ENCODE peak calls at places on chromosomes 2 and 18, in nine cellular contexts. One of them, this sample, is unnamed. For H3K4me1, the result is how much of the 10 kb centered on the place peaks cover.

GRCh38 chr2:219433666-219434467 is 776 bp upstream of the SPEG start:
- DNase-seq in adrenal gland: no peak
- DNase-seq in hepatocyte: no peak
- DNase-seq in psoas muscle: peak
- DNase-seq in kidney: no peak
- DNase-seq in colonic mucosa: no peak
- DNase-seq in sigmoid colon: peak
- DNase-seq in HCT116: peak
- DNase-seq in transverse colon: peak
- DNase-seq in this sample: peak

GRCh38 chr18:25962919-25963318 is 127.5 kb downstream of the SS18 start:
- DNase-seq in sigmoid colon: no peak
- DNase-seq in transverse colon: no peak
- DNase-seq in adrenal gland: no peak
- DNase-seq in psoas muscle: no peak
- DNase-seq in kidney: no peak
- DNase-seq in hepatocyte: no peak
- DNase-seq in HCT116: no peak
- DNase-seq in colonic mucosa: no peak
- DNase-seq in this sample: no peak

GRCh38 chr2:62175728-62176127 is 20.2 kb upstream of the B3GNT2 start:
- DNase-seq in HCT116: no peak
- DNase-seq in psoas muscle: no peak
- DNase-seq in kidney: no peak
- DNase-seq in colonic mucosa: no peak
- DNase-seq in transverse colon: no peak
- DNase-seq in adrenal gland: no peak
- DNase-seq in sigmoid colon: no peak
- DNase-seq in hepatocyte: no peak
- DNase-seq in this sample: no peak

GRCh38 chr2:116088246-116088645 is 1645.8 kb downstream of the DPP10 start:
- DNase-seq in transverse colon: no peak
- DNase-seq in colonic mucosa: no peak
- DNase-seq in psoas muscle: no peak
- DNase-seq in kidney: no peak
- DNase-seq in hepatocyte: no peak
- DNase-seq in sigmoid colon: no peak
- DNase-seq in adrenal gland: no peak
- DNase-seq in HCT116: no peak
- DNase-seq in this sample: no peak

GRCh38 chr18:43571078-43571689 is 293.9 kb upstream of the SYT4 start:
- DNase-seq in sigmoid colon: no peak
- DNase-seq in kidney: no peak
- DNase-seq in HCT116: no peak
- DNase-seq in transverse colon: no peak
- DNase-seq in adrenal gland: peak
- DNase-seq in colonic mucosa: peak
- DNase-seq in psoas muscle: no peak
- DNase-seq in hepatocyte: peak
- DNase-seq in this sample: no peak

GRCh38 chr2:100321181-100321880 is 970 bp downstream of the LONRF2 start:
- DNase-seq in adrenal gland: peak
- DNase-seq in HCT116: no peak
- DNase-seq in sigmoid colon: no peak
- DNase-seq in transverse colon: no peak
- DNase-seq in colonic mucosa: no peak
- DNase-seq in hepatocyte: peak
- DNase-seq in kidney: peak
- DNase-seq in psoas muscle: peak
- DNase-seq in this sample: no peak

GRCh38 chr2:219252900-219253752 is at the start of gene TUBA4B:
- DNase-seq in hepatocyte: peak
- DNase-seq in sigmoid colon: peak
- DNase-seq in adrenal gland: peak
- DNase-seq in HCT116: no peak
- DNase-seq in psoas muscle: peak
- DNase-seq in kidney: peak
- DNase-seq in colonic mucosa: peak
- DNase-seq in transverse colon: peak
- DNase-seq in this sample: peak

GRCh38 chr2:29376541-29376940 is 261.3 kb downstream of the CLIP4 start:
- DNase-seq in hepatocyte: no peak
- DNase-seq in sigmoid colon: no peak
- DNase-seq in HCT116: no peak
- DNase-seq in transverse colon: no peak
- DNase-seq in colonic mucosa: no peak
- DNase-seq in adrenal gland: no peak
- DNase-seq in psoas muscle: no peak
- DNase-seq in kidney: no peak
- DNase-seq in this sample: no peak

GRCh38 chr2:220104871-220105351 is 477.5 kb downstream of the SLC4A3 start:
- DNase-seq in hepatocyte: peak
- DNase-seq in transverse colon: no peak
- DNase-seq in psoas muscle: no peak
- DNase-seq in colonic mucosa: no peak
- DNase-seq in sigmoid colon: no peak
- DNase-seq in kidney: no peak
- DNase-seq in adrenal gland: no peak
- DNase-seq in HCT116: no peak
- DNase-seq in this sample: peak

GRCh38 chr2:187215576-187216240 is 232.3 kb downstream of the CALCRL start:
- DNase-seq in HCT116: no peak
- DNase-seq in hepatocyte: no peak
- DNase-seq in sigmoid colon: no peak
- DNase-seq in kidney: no peak
- DNase-seq in colonic mucosa: no peak
- DNase-seq in psoas muscle: no peak
- DNase-seq in transverse colon: no peak
- DNase-seq in adrenal gland: no peak
- DNase-seq in this sample: peak

GRCh38 chr2:208648368-208648767 is 241.8 kb downstream of the PTH2R start:
- DNase-seq in hepatocyte: no peak
- DNase-seq in HCT116: no peak
- DNase-seq in psoas muscle: no peak
- DNase-seq in kidney: no peak
- DNase-seq in colonic mucosa: no peak
- DNase-seq in transverse colon: no peak
- DNase-seq in adrenal gland: no peak
- DNase-seq in sigmoid colon: no peak
- DNase-seq in this sample: no peak

GRCh38 chr2:10981941-10982381 is 70.2 kb downstream of the KCNF1 start:
- DNase-seq in transverse colon: no peak
- DNase-seq in adrenal gland: no peak
- DNase-seq in colonic mucosa: no peak
- DNase-seq in sigmoid colon: no peak
- DNase-seq in HCT116: no peak
- DNase-seq in hepatocyte: no peak
- DNase-seq in kidney: no peak
- DNase-seq in psoas muscle: no peak
- DNase-seq in this sample: no peak

GRCh38 chr18:75405341-75405740 is 22.2 kb downstream of the SMIM21 start:
- DNase-seq in transverse colon: no peak
- DNase-seq in adrenal gland: no peak
- DNase-seq in HCT116: no peak
- DNase-seq in hepatocyte: no peak
- DNase-seq in kidney: no peak
- DNase-seq in sigmoid colon: no peak
- DNase-seq in colonic mucosa: no peak
- DNase-seq in psoas muscle: no peak
- DNase-seq in this sample: no peak

DNA sequence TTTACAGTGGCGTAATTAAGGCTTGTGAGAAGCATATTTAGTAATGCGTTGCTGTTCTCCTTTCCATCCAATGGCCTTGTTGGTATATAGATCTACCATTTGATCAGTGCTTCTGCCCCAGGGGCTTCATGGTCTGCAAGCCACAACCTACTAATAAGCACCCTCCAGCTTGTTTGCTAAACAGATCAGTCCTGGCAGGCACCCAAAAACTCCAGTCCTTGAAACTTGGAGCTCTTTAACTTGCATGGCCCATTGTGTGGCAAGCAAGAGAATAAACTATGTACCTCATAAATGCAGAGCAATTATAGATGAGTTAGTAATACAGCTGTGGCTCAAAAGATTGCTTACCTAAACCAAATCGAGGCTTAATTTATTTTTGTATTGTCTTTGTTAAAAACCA is 158.5 kb downstream of the FTCDNL1 start:
- DNase-seq in sigmoid colon: no peak
- DNase-seq in transverse colon: peak
- DNase-seq in psoas muscle: no peak
- DNase-seq in colonic mucosa: peak
- DNase-seq in hepatocyte: peak
- DNase-seq in kidney: no peak
- DNase-seq in HCT116: no peak
- DNase-seq in adrenal gland: peak
- DNase-seq in this sample: peak
- H3K4me1 ChIP-seq in sigmoid colon: under half
- H3K4me1 ChIP-seq in transverse colon: under half
- H3K4me1 ChIP-seq in psoas muscle: under half
- H3K4me1 ChIP-seq in colonic mucosa: under half
- H3K4me1 ChIP-seq in hepatocyte: under half
- H3K4me1 ChIP-seq in kidney: under half
- H3K4me1 ChIP-seq in HCT116: under half
- H3K4me1 ChIP-seq in adrenal gland: under half
- H3K4me1 ChIP-seq in this sample: under half

DNA sequence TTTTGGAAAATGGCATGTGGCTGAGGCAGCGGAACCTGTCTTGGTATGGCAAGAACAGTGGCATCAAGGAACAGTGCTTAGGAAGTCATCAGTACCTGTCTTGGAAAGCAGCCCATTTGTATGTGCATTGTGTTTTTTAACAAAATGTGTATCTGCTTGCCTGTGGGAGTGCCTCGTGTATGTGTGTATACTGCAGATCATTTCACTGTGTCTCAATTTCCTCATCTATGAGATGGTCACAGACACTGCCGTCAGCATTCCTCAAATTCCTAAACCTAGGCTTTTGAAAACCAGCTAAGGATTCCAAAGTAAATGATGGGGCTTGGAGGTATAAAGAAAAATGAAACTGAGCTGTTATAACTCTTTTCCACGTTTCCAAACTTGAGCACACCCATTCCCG is 441.3 kb downstream of the RND3 start:
- DNase-seq in HCT116: no peak
- DNase-seq in psoas muscle: no peak
- DNase-seq in transverse colon: no peak
- DNase-seq in adrenal gland: no peak
- DNase-seq in kidney: no peak
- DNase-seq in colonic mucosa: no peak
- DNase-seq in hepatocyte: no peak
- DNase-seq in sigmoid colon: no peak
- DNase-seq in this sample: no peak
- H3K4me3 ChIP-seq in HCT116: no peak
- H3K4me3 ChIP-seq in psoas muscle: peak
- H3K4me3 ChIP-seq in transverse colon: no peak
- H3K4me3 ChIP-seq in adrenal gland: no peak
- H3K4me3 ChIP-seq in kidney: no peak
- H3K4me3 ChIP-seq in colonic mucosa: no peak
- H3K4me3 ChIP-seq in hepatocyte: no peak
- H3K4me3 ChIP-seq in sigmoid colon: no peak
- H3K4me3 ChIP-seq in this sample: peak

DNA sequence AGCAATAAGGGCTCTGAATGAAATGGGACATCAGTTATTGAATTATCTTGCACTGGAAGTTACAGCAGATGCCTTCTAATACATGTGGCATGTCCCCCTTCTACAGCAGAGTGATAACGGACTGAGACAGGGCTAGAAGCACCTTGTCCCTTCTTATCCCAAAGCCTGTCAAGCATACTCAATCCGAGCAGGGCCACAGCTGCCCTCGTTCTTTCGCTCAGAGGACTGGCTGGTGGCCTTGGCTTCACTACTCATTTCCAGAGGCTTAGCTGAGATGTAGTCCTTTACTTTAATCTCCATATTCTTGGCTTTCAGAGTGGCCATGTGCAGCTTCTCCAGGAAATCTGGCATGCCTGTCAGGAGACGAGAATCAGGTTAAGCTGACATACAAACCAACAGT is 22.1 kb downstream of the STARD7 start:
- DNase-seq in colonic mucosa: no peak
- DNase-seq in psoas muscle: no peak
- DNase-seq in adrenal gland: no peak
- DNase-seq in HCT116: no peak
- DNase-seq in sigmoid colon: no peak
- DNase-seq in transverse colon: no peak
- DNase-seq in kidney: no peak
- DNase-seq in hepatocyte: no peak
- DNase-seq in this sample: no peak
- H3K4me1 ChIP-seq in colonic mucosa: under half
- H3K4me1 ChIP-seq in psoas muscle: under half
- H3K4me1 ChIP-seq in adrenal gland: under half
- H3K4me1 ChIP-seq in HCT116: under half
- H3K4me1 ChIP-seq in sigmoid colon: under half
- H3K4me1 ChIP-seq in transverse colon: under half
- H3K4me1 ChIP-seq in kidney: under half
- H3K4me1 ChIP-seq in hepatocyte: under half
- H3K4me1 ChIP-seq in this sample: under half

GRCh38 chr2:152448621-152449020 is 113.6 kb downstream of the FMNL2 start:
- DNase-seq in hepatocyte: no peak
- DNase-seq in kidney: no peak
- DNase-seq in HCT116: no peak
- DNase-seq in transverse colon: no peak
- DNase-seq in psoas muscle: no peak
- DNase-seq in sigmoid colon: no peak
- DNase-seq in adrenal gland: no peak
- DNase-seq in colonic mucosa: no peak
- DNase-seq in this sample: no peak

GRCh38 chr2:152449578-152449977 is 114.6 kb downstream of the FMNL2 start:
- DNase-seq in adrenal gland: no peak
- DNase-seq in psoas muscle: no peak
- DNase-seq in transverse colon: no peak
- DNase-seq in HCT116: no peak
- DNase-seq in colonic mucosa: no peak
- DNase-seq in hepatocyte: no peak
- DNase-seq in sigmoid colon: no peak
- DNase-seq in kidney: no peak
- DNase-seq in this sample: no peak

GRCh38 chr2:152447897-152448296 is 112.9 kb downstream of the FMNL2 start:
- DNase-seq in psoas muscle: no peak
- DNase-seq in colonic mucosa: no peak
- DNase-seq in kidney: no peak
- DNase-seq in sigmoid colon: no peak
- DNase-seq in HCT116: no peak
- DNase-seq in hepatocyte: no peak
- DNase-seq in adrenal gland: no peak
- DNase-seq in transverse colon: no peak
- DNase-seq in this sample: no peak

GRCh38 chr2:152452256-152452973 is 117.4 kb downstream of the FMNL2 start:
- DNase-seq in transverse colon: no peak
- DNase-seq in adrenal gland: no peak
- DNase-seq in HCT116: no peak
- DNase-seq in hepatocyte: no peak
- DNase-seq in sigmoid colon: no peak
- DNase-seq in psoas muscle: no peak
- DNase-seq in kidney: no peak
- DNase-seq in colonic mucosa: no peak
- DNase-seq in this sample: no peak

DNA sequence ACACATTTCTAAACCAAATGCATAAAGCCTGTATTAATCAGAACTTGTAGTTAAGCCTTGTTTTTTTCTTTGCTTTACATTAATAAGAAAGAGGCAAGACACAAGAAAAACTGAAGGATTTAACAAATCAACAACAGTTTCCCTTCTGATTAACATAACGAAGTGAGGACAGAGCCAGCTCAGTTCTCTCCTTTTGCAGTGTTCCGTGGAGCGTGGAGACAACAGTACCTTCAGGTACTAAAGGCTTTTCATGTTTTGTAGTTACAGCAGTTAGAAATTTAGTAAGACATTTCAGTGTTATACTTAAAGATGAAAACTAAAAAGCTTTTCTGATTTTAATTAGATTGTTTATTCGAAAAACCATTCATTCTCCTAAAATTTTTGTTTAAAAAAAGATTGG is 115.2 kb downstream of the FMNL2 start:
- DNase-seq in HCT116: no peak
- DNase-seq in kidney: no peak
- DNase-seq in transverse colon: no peak
- DNase-seq in hepatocyte: no peak
- DNase-seq in psoas muscle: no peak
- DNase-seq in colonic mucosa: no peak
- DNase-seq in adrenal gland: no peak
- DNase-seq in sigmoid colon: no peak
- DNase-seq in this sample: no peak
- H3K4me3 ChIP-seq in HCT116: no peak
- H3K4me3 ChIP-seq in kidney: no peak
- H3K4me3 ChIP-seq in transverse colon: no peak
- H3K4me3 ChIP-seq in hepatocyte: no peak
- H3K4me3 ChIP-seq in psoas muscle: no peak
- H3K4me3 ChIP-seq in colonic mucosa: no peak
- H3K4me3 ChIP-seq in adrenal gland: no peak
- H3K4me3 ChIP-seq in sigmoid colon: no peak
- H3K4me3 ChIP-seq in this sample: no peak